ENCODE peak calls at places on chromosomes 5 and 9, in six cellular contexts. One of them, this sample, is unnamed.

GRCh38 chr5:14144586-14145355 is 1.6 kb downstream of the TRIO start:
- DNase-seq in psoas muscle: peak
- DNase-seq in neural progenitor cell: peak
- DNase-seq in CD8-positive, alpha-beta memory T cell: no peak
- DNase-seq in mesendoderm: peak
- DNase-seq in body of pancreas: peak
- DNase-seq in this sample: no peak

GRCh38 chr5:132376694-132377641 is 7.5 kb downstream of the SLC22A5 start:
- DNase-seq in psoas muscle: no peak
- DNase-seq in neural progenitor cell: no peak
- DNase-seq in CD8-positive, alpha-beta memory T cell: no peak
- DNase-seq in mesendoderm: no peak
- DNase-seq in body of pancreas: no peak
- DNase-seq in this sample: no peak

GRCh38 chr5:3022665-3023064 is 271.2 kb upstream of the IRX2 start:
- DNase-seq in psoas muscle: no peak
- DNase-seq in neural progenitor cell: no peak
- DNase-seq in CD8-positive, alpha-beta memory T cell: no peak
- DNase-seq in mesendoderm: no peak
- DNase-seq in body of pancreas: no peak
- DNase-seq in this sample: no peak

GRCh38 chr5:33195431-33196128 is 245.2 kb upstream of the TARS1 start:
- DNase-seq in psoas muscle: no peak
- DNase-seq in neural progenitor cell: no peak
- DNase-seq in CD8-positive, alpha-beta memory T cell: no peak
- DNase-seq in mesendoderm: no peak
- DNase-seq in body of pancreas: no peak
- DNase-seq in this sample: no peak

GRCh38 chr5:57666582-57666981 is 184.0 kb upstream of the ACTBL2 start:
- DNase-seq in psoas muscle: no peak
- DNase-seq in neural progenitor cell: no peak
- DNase-seq in CD8-positive, alpha-beta memory T cell: no peak
- DNase-seq in mesendoderm: no peak
- DNase-seq in body of pancreas: no peak
- DNase-seq in this sample: no peak

GRCh38 chr9:27425827-27426716 is 98.0 kb upstream of the IFNK start:
- DNase-seq in psoas muscle: no peak
- DNase-seq in neural progenitor cell: peak
- DNase-seq in CD8-positive, alpha-beta memory T cell: no peak
- DNase-seq in mesendoderm: no peak
- DNase-seq in body of pancreas: no peak
- DNase-seq in this sample: no peak

GRCh38 chr5:131825404-131826013 is 28.7 kb upstream of the FNIP1 start:
- DNase-seq in psoas muscle: no peak
- DNase-seq in neural progenitor cell: no peak
- DNase-seq in CD8-positive, alpha-beta memory T cell: no peak
- DNase-seq in mesendoderm: peak
- DNase-seq in body of pancreas: no peak
- DNase-seq in this sample: no peak

GRCh38 chr5:16735092-16735970 is 118.5 kb upstream of the RETREG1 start:
- DNase-seq in psoas muscle: no peak
- DNase-seq in neural progenitor cell: no peak
- DNase-seq in CD8-positive, alpha-beta memory T cell: no peak
- DNase-seq in mesendoderm: no peak
- DNase-seq in body of pancreas: no peak
- DNase-seq in this sample: no peak

GRCh38 chr5:180873628-180874520 is 12.8 kb upstream of the ZFP62 start:
- DNase-seq in psoas muscle: no peak
- DNase-seq in neural progenitor cell: no peak
- DNase-seq in CD8-positive, alpha-beta memory T cell: peak
- DNase-seq in mesendoderm: peak
- DNase-seq in body of pancreas: peak
- DNase-seq in this sample: peak

GRCh38 chr5:139118804-139119203 is 79.4 kb downstream of the SIL1 start:
- DNase-seq in psoas muscle: no peak
- DNase-seq in neural progenitor cell: no peak
- DNase-seq in CD8-positive, alpha-beta memory T cell: no peak
- DNase-seq in mesendoderm: no peak
- DNase-seq in body of pancreas: no peak
- DNase-seq in this sample: no peak

GRCh38 chr5:10649518-10650410 is 85.9 kb downstream of the ANKRD33B start:
- DNase-seq in psoas muscle: no peak
- DNase-seq in neural progenitor cell: no peak
- DNase-seq in CD8-positive, alpha-beta memory T cell: no peak
- DNase-seq in mesendoderm: no peak
- DNase-seq in body of pancreas: no peak
- DNase-seq in this sample: no peak

GRCh38 chr9:96062051-96062450 is 186.6 kb downstream of the ERCC6L2 start:
- DNase-seq in psoas muscle: no peak
- DNase-seq in neural progenitor cell: no peak
- DNase-seq in CD8-positive, alpha-beta memory T cell: no peak
- DNase-seq in mesendoderm: no peak
- DNase-seq in body of pancreas: no peak
- DNase-seq in this sample: peak

GRCh38 chr5:154997746-154998145 is 15.8 kb upstream of the KIF4B start:
- DNase-seq in psoas muscle: no peak
- DNase-seq in neural progenitor cell: no peak
- DNase-seq in CD8-positive, alpha-beta memory T cell: no peak
- DNase-seq in mesendoderm: no peak
- DNase-seq in body of pancreas: no peak
- DNase-seq in this sample: no peak

GRCh38 chr9:76085596-76085995 is 195.1 kb downstream of the PCSK5 start:
- DNase-seq in psoas muscle: no peak
- DNase-seq in neural progenitor cell: no peak
- DNase-seq in CD8-positive, alpha-beta memory T cell: no peak
- DNase-seq in mesendoderm: no peak
- DNase-seq in body of pancreas: no peak
- DNase-seq in this sample: no peak

GRCh38 chr5:13994606-13995336 is 50.3 kb upstream of the DNAH5 start:
- DNase-seq in psoas muscle: no peak
- DNase-seq in neural progenitor cell: no peak
- DNase-seq in CD8-positive, alpha-beta memory T cell: no peak
- DNase-seq in mesendoderm: no peak
- DNase-seq in body of pancreas: no peak
- DNase-seq in this sample: no peak

GRCh38 chr5:110054240-110054639 is 364.5 kb downstream of the MAN2A1 start:
- DNase-seq in psoas muscle: no peak
- DNase-seq in neural progenitor cell: peak
- DNase-seq in CD8-positive, alpha-beta memory T cell: peak
- DNase-seq in mesendoderm: peak
- DNase-seq in body of pancreas: peak
- DNase-seq in this sample: no peak

GRCh38 chr9:29556317-29556716 is 1983.0 kb upstream of the C9orf72 start:
- DNase-seq in psoas muscle: no peak
- DNase-seq in neural progenitor cell: no peak
- DNase-seq in CD8-positive, alpha-beta memory T cell: no peak
- DNase-seq in mesendoderm: peak
- DNase-seq in body of pancreas: no peak
- DNase-seq in this sample: no peak

GRCh38 chr9:93177676-93178075 is 6.3 kb upstream of the WNK2 start:
- DNase-seq in psoas muscle: no peak
- DNase-seq in neural progenitor cell: no peak
- DNase-seq in CD8-positive, alpha-beta memory T cell: no peak
- DNase-seq in mesendoderm: no peak
- DNase-seq in body of pancreas: no peak
- DNase-seq in this sample: no peak

DNA sequence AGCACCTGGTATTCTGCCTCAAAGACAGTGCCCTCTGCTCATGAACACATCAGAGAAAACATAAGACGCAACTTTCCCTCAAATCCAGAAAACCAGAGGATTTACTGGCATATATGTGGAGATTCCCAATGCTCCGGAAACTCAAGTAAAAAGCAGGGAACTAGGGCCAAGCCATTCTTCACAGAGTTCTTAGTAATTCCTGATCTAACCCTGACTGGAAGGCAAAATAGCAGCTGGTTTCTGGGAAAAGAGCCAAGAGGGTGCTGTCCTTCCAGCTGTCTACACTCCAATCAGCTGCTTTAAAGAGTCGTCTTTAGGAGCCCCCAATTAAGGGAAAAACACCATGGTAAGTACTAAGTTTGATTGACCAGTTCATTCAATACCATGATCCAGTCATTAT is 49.6 kb downstream of the GNA14 start:
- DNase-seq in psoas muscle: no peak
- DNase-seq in neural progenitor cell: no peak
- DNase-seq in CD8-positive, alpha-beta memory T cell: no peak
- DNase-seq in mesendoderm: no peak
- DNase-seq in body of pancreas: peak
- DNase-seq in this sample: no peak
- H3K27ac ChIP-seq in psoas muscle: no peak
- H3K27ac ChIP-seq in neural progenitor cell: no peak
- H3K27ac ChIP-seq in CD8-positive, alpha-beta memory T cell: no peak
- H3K27ac ChIP-seq in mesendoderm: no peak
- H3K27ac ChIP-seq in body of pancreas: no peak
- H3K27ac ChIP-seq in this sample: no peak

DNA sequence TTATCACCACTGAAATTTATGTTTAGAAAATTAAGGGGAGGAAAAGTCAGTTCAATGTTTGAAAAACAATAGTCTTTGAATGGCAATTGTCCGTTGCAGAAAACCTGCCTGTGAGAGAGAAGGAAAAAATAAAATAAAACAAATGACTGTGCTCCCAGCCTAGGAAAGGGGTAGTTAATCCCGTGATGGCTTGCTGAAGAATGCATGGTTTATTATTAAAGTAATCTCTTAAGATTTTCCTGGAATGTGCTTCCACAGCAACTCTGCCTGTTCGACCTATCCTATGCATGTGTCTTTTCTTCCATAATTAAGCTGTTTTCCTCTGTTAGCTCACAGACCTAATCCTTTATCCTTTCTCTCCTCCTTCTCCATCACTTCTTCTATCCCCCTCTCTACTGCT is 2.4 kb upstream of the DAB2 start:
- DNase-seq in psoas muscle: no peak
- DNase-seq in neural progenitor cell: peak
- DNase-seq in CD8-positive, alpha-beta memory T cell: no peak
- DNase-seq in mesendoderm: no peak
- DNase-seq in body of pancreas: no peak
- DNase-seq in this sample: no peak
- H3K4me3 ChIP-seq in psoas muscle: no peak
- H3K4me3 ChIP-seq in neural progenitor cell: no peak
- H3K4me3 ChIP-seq in CD8-positive, alpha-beta memory T cell: no peak
- H3K4me3 ChIP-seq in mesendoderm: no peak
- H3K4me3 ChIP-seq in body of pancreas: no peak
- H3K4me3 ChIP-seq in this sample: no peak

GRCh38 chr9:113530022-113530635 is 66.6 kb downstream of the RGS3 start:
- DNase-seq in psoas muscle: no peak
- DNase-seq in neural progenitor cell: no peak
- DNase-seq in CD8-positive, alpha-beta memory T cell: no peak
- DNase-seq in mesendoderm: no peak
- DNase-seq in body of pancreas: no peak
- DNase-seq in this sample: no peak
- H3K27ac ChIP-seq in psoas muscle: no peak
- H3K27ac ChIP-seq in neural progenitor cell: no peak
- H3K27ac ChIP-seq in CD8-positive, alpha-beta memory T cell: no peak
- H3K27ac ChIP-seq in mesendoderm: no peak
- H3K27ac ChIP-seq in body of pancreas: no peak
- H3K27ac ChIP-seq in this sample: no peak

GRCh38 chr9:97502984-97503861 is 1.8 kb downstream of the TMOD1 start:
- DNase-seq in psoas muscle: no peak
- DNase-seq in neural progenitor cell: no peak
- DNase-seq in CD8-positive, alpha-beta memory T cell: no peak
- DNase-seq in mesendoderm: peak
- DNase-seq in body of pancreas: peak
- DNase-seq in this sample: no peak
- H3K4me3 ChIP-seq in psoas muscle: peak
- H3K4me3 ChIP-seq in neural progenitor cell: peak
- H3K4me3 ChIP-seq in CD8-positive, alpha-beta memory T cell: peak
- H3K4me3 ChIP-seq in mesendoderm: peak
- H3K4me3 ChIP-seq in body of pancreas: no peak
- H3K4me3 ChIP-seq in this sample: no peak

GRCh38 chr5:41452506-41452905 is 57.9 kb downstream of the PLCXD3 start:
- DNase-seq in psoas muscle: no peak
- DNase-seq in neural progenitor cell: no peak
- DNase-seq in CD8-positive, alpha-beta memory T cell: no peak
- DNase-seq in mesendoderm: no peak
- DNase-seq in body of pancreas: no peak
- DNase-seq in this sample: no peak

GRCh38 chr5:41445937-41446563 is 64.4 kb downstream of the PLCXD3 start:
- DNase-seq in psoas muscle: no peak
- DNase-seq in neural progenitor cell: no peak
- DNase-seq in CD8-positive, alpha-beta memory T cell: no peak
- DNase-seq in mesendoderm: no peak
- DNase-seq in body of pancreas: no peak
- DNase-seq in this sample: no peak

DNA sequence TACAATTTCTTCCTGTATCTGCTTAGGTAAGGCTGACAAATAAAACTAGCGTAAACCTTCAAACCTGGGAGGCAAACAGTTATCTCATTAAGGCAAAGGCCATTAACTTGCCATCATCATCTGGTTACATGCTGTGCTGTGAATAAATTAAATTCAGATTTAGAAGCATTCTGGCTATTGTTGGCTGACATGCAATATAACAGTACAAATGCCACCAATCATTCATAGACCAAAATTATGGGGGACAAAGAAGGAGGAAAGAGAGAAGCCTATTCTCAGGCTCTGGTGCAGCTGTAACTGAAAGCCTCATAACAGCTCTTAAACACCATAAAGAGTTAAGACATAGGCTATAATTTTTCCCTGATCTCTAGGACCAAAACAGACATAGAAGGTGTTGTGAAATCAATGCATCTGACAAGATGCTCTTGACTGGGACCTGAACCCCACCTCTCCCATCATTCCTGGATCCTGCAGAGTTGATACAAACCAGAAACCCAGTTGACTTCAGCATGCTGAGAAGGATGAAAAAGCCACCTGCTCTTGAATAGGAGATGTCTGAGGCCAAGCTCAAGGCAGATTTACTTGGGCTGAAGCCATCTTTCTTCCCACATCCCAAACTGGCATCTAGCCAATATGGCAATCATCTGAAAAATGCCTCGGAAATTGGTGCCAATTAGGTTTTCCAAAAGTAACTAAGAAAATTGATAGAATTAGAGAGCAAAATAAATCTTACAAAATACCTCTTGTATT is 62.5 kb downstream of the PLCXD3 start:
- DNase-seq in psoas muscle: no peak
- DNase-seq in neural progenitor cell: no peak
- DNase-seq in CD8-positive, alpha-beta memory T cell: no peak
- DNase-seq in mesendoderm: no peak
- DNase-seq in body of pancreas: no peak
- DNase-seq in this sample: no peak
- H3K27ac ChIP-seq in psoas muscle: no peak
- H3K27ac ChIP-seq in neural progenitor cell: no peak
- H3K27ac ChIP-seq in CD8-positive, alpha-beta memory T cell: no peak
- H3K27ac ChIP-seq in mesendoderm: no peak
- H3K27ac ChIP-seq in body of pancreas: no peak
- H3K27ac ChIP-seq in this sample: no peak

DNA sequence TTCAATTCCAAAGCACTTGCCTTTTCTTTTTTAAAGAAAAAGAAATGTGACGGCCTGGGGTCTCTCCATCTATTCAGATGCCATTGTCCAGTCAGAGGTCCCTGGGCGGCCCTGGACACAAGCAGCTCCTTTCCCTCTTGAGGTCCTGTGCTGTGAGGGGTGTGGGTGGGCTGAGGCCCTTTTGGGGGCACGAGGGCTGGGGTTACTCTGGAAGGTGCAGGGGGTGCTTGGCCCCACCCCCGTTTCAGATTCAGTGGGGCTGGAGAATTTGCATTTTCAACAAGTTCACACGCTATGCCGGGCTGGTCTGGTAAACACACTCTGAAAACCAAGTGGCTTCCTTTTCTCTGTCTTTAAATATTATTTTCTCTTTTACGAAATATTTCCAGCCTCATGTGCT is 91.4 kb upstream of the PHYKPL start:
- DNase-seq in psoas muscle: no peak
- DNase-seq in neural progenitor cell: no peak
- DNase-seq in CD8-positive, alpha-beta memory T cell: no peak
- DNase-seq in mesendoderm: no peak
- DNase-seq in body of pancreas: no peak
- DNase-seq in this sample: no peak
- H3K4me3 ChIP-seq in psoas muscle: no peak
- H3K4me3 ChIP-seq in neural progenitor cell: no peak
- H3K4me3 ChIP-seq in CD8-positive, alpha-beta memory T cell: no peak
- H3K4me3 ChIP-seq in mesendoderm: no peak
- H3K4me3 ChIP-seq in body of pancreas: no peak
- H3K4me3 ChIP-seq in this sample: no peak

This sample was measured in HL-60.